ENCODE peak calls at places on chromosomes 13 and 19, in ten cellular contexts. A, K, E, W, S, U, J, Q, Z and O are unnamed samples.

GRCh38 chr19:18322318-18322758 is 538 bp downstream of the LSM4 start:
- DNase-seq in A (no peak), J (peak; percentile 52), U (peak; percentile 60), W (no peak), Z (no peak), K (no peak), S (peak; percentile 44), Q (no peak), E (no peak), O (no peak)

GRCh38 chr19:38251564-38252051 is 4.6 kb downstream of the PPP1R14A start:
- DNase-seq in W (peak; percentile 76), A (no peak), Z (no peak), J (no peak), K (no peak), E (no peak), U (no peak), S (no peak), Q (no peak), O (no peak)

GRCh38 chr13:79226938-79227337 is 179.1 kb downstream of the RBM26 start:
- DNase-seq in Q (no peak), S (no peak), U (no peak), J (no peak), E (no peak), A (no peak), W (no peak), K (no peak), Z (no peak), O (no peak)

GRCh38 chr13:79749556-79749955 is 268.6 kb downstream of the NDFIP2 start:
- DNase-seq in U (no peak), Q (no peak), E (no peak), J (no peak), Z (no peak), A (no peak), W (no peak), K (no peak), S (no peak), O (no peak)

GRCh38 chr13:110838867-110839538 is 75.9 kb downstream of the ANKRD10 start:
- DNase-seq in U (no peak), Q (no peak), A (no peak), K (no peak), J (no peak), W (no peak), E (no peak), S (no peak), Z (no peak), O (no peak)

GRCh38 chr13:109145631-109146030 is 516.2 kb downstream of the MYO16 start:
- DNase-seq in S (peak; percentile 58), U (peak; percentile 45), Q (peak; percentile 14), J (peak; percentile 72), Z (no peak), A (peak; percentile 65), K (no peak), W (peak; percentile 82), E (no peak), O (no peak)

GRCh38 chr19:27793128-27793643 is 1419.8 kb downstream of the UQCRFS1 start:
- DNase-seq in E (peak; percentile 49), S (peak; percentile 80), Q (peak; percentile 61), Z (peak; percentile 40), U (peak; percentile 75), W (peak; percentile 87), J (peak; percentile 71), K (peak; percentile 51), A (peak; percentile 26), O (no peak)

GRCh38 chr13:44652223-44652622 is 76.1 kb upstream of the TSC22D1 start:
- DNase-seq in S (no peak), U (no peak), E (no peak), Z (no peak), J (no peak), W (no peak), Q (no peak), A (no peak), K (no peak), O (no peak)

GRCh38 chr19:47438793-47439220 is 19.5 kb upstream of the MEIS3 start:
- DNase-seq in W (no peak), S (no peak), A (no peak), Z (no peak), U (no peak), E (no peak), K (no peak), Q (no peak), J (no peak), O (no peak)

GRCh38 chr19:4803736-4804695 is 12.5 kb downstream of the FEM1A start:
- DNase-seq in U (peak; percentile 9), E (no peak), A (no peak), J (peak; percentile 25), Q (no peak), S (peak; percentile 49), K (peak; percentile 57), Z (peak; percentile 55), W (peak; percentile 72), O (no peak)

GRCh38 chr19:9903341-9903740 is 33.0 kb downstream of the OLFM2 start:
- DNase-seq in E (no peak), Q (no peak), W (no peak), J (no peak), K (no peak), Z (no peak), A (no peak), U (no peak), S (no peak), O (no peak)

GRCh38 chr13:50919291-50919690 is 9.7 kb downstream of the RNASEH2B start:
- DNase-seq in E (no peak), A (no peak), W (no peak), K (no peak), Q (no peak), Z (no peak), U (no peak), S (no peak), J (no peak), O (no peak)

GRCh38 chr19:16031872-16032200 is 44.5 kb upstream of the TPM4 start:
- DNase-seq in U (no peak), E (no peak), W (no peak), Q (no peak), A (no peak), Z (no peak), S (no peak), K (no peak), J (no peak), O (no peak)

GRCh38 chr13:37492741-37493514 is 105.6 kb downstream of the POSTN start:
- DNase-seq in W (no peak), U (peak; percentile 98), Q (no peak), K (no peak), E (no peak), S (no peak), Z (no peak), A (no peak), J (peak; percentile 84), O (no peak)

GRCh38 chr13:111939285-111940278 is 127.4 kb upstream of the SOX1 start:
- DNase-seq in K (no peak), S (no peak), Q (no peak), E (no peak), W (peak; percentile 5), J (no peak), A (no peak), Z (no peak), U (no peak), O (no peak)

GRCh38 chr19:23002690-23003422 is at the start of gene ZNF728:
- DNase-seq in S (no peak), W (peak; percentile 82), Z (no peak), A (no peak), Q (peak; percentile 8), U (no peak), E (no peak), K (no peak), J (no peak), O (peak; percentile 19)

GRCh38 chr13:42283574-42283973 is 11.6 kb downstream of the AKAP11 start:
- DNase-seq in K (no peak), Z (no peak), J (no peak), U (no peak), S (peak; percentile 54), Q (no peak), A (no peak), E (peak; percentile 20), W (no peak), O (no peak)

GRCh38 chr13:57552441-57552840 is 79.1 kb upstream of the PCDH17 start:
- DNase-seq in A (no peak), K (no peak), S (no peak), W (no peak), Q (no peak), U (no peak), J (no peak), Z (no peak), E (no peak), O (no peak)

GRCh38 chr19:12126707-12127106 is 13.4 kb downstream of the ZNF20 start:
- DNase-seq in J (no peak), S (peak; percentile 23), Q (no peak), E (no peak), A (no peak), W (no peak), U (no peak), Z (no peak), K (no peak), O (no peak)

GRCh38 chr13:75968103-75968838 is 332.1 kb downstream of the LMO7 start:
- DNase-seq in Q (no peak), J (peak; percentile 31), U (no peak), K (no peak), S (no peak), A (no peak), W (no peak), E (no peak), Z (no peak), O (no peak)

GRCh38 chr19:49490287-49491029 is 3.0 kb downstream of the RPL13A start:
- DNase-seq in Z (no peak), J (no peak), S (no peak), K (no peak), A (no peak), Q (no peak), U (no peak), E (no peak), W (no peak), O (no peak)

GRCh38 chr19:18100710-18101109 is 3.1 kb downstream of the MAST3 start:
- DNase-seq in W (no peak), Z (no peak), U (no peak), K (no peak), S (no peak), E (no peak), Q (peak; percentile 30), J (no peak), A (peak; percentile 53), O (no peak)

GRCh38 chr19:14473915-14474578 is 1.1 kb downstream of the PTGER1 start:
- DNase-seq in K (no peak), A (peak; percentile 21), W (no peak), E (no peak), Q (no peak), J (no peak), S (no peak), U (no peak), Z (no peak), O (no peak)

GRCh38 chr19:19276386-19276785 is 3.3 kb upstream of the TM6SF2 start:
- DNase-seq in Z (no peak), K (no peak), S (no peak), J (peak; percentile 66), U (peak; percentile 79), Q (no peak), A (no peak), E (no peak), W (no peak), O (no peak)

GRCh38 chr19:2249880-2250764 is 999 bp downstream of the AMH start:
- DNase-seq in W (no peak), U (no peak), E (no peak), Q (no peak), Z (no peak), A (no peak), S (no peak), K (no peak), J (no peak), O (no peak)

GRCh38 chr13:27455331-27455855 is 5.0 kb upstream of the MTIF3 start:
- DNase-seq in W (no peak), A (no peak), J (no peak), Z (no peak), E (no peak), Q (no peak), U (no peak), S (no peak), K (no peak), O (no peak)

GRCh38 chr19:8340341-8341096 is 2.5 kb downstream of the KANK3 start:
- DNase-seq in Z (no peak), K (no peak), J (no peak), A (no peak), W (peak; percentile 91), Q (no peak), S (no peak), U (no peak), E (no peak), O (no peak)

GRCh38 chr19:54338521-54338920 is 441 bp downstream of the LILRA4 start:
- DNase-seq in W (no peak), Z (no peak), S (no peak), A (no peak), K (no peak), E (no peak), J (no peak), U (no peak), Q (no peak), O (no peak)